ENCODE peak calls at places on chromosomes 1 and 21, in four cellular contexts. H is GM12891, K is transverse colon, M is K562. N is an unnamed sample.
A peak's percentile ranks its signal among the peaks of the same experiment; 100 is the strongest.

GRCh38 chr1:92356956-92357355 is 58.1 kb downstream of the RPAP2 start:
- DNase-seq in H (no peak), K (no peak), M (no peak), N (no peak)

GRCh38 chr1:60367522-60367921 is 294.0 kb upstream of the C1orf87 start:
- DNase-seq in H (no peak), K (no peak), M (no peak), N (no peak)

GRCh38 chr21:39216290-39216689 is 33.0 kb upstream of the PSMG1 start:
- DNase-seq in H (no peak), K (no peak), M (no peak), N (no peak)

GRCh38 chr1:56435434-56436337 is 143.7 kb downstream of the PLPP3 start:
- DNase-seq in H (no peak), K (no peak), M (no peak), N (no peak)

GRCh38 chr1:189429610-189430009 is 1048.1 kb downstream of the BRINP3 start:
- DNase-seq in H (peak; percentile 1), K (no peak), M (peak; percentile 7), N (no peak)

GRCh38 chr1:164648211-164649080 is 89.5 kb downstream of the PBX1 start:
- DNase-seq in H (no peak), K (no peak), M (no peak), N (no peak)

GRCh38 chr21:31733521-31734149 is 1.7 kb upstream of the SCAF4 start:
- DNase-seq in H (no peak), K (no peak), M (no peak), N (no peak)

GRCh38 chr1:21335750-21336168 is 45.5 kb upstream of the ECE1 start:
- DNase-seq in H (no peak), K (peak; percentile 17), M (no peak), N (no peak)

GRCh38 chr1:23423415-23424170 is 955 bp downstream of the TCEA3 start:
- DNase-seq in H (no peak), K (peak; percentile 88), M (no peak), N (no peak)

GRCh38 chr1:221394011-221394544 is 347.8 kb downstream of the DUSP10 start:
- DNase-seq in H (no peak), K (no peak), M (no peak), N (no peak)

GRCh38 chr1:78722947-78723346 is 73.3 kb downstream of the IFI44 start:
- DNase-seq in H (no peak), K (no peak), M (no peak), N (no peak)

GRCh38 chr1:92218559-92218958 is 844 bp downstream of the C1orf146 start:
- DNase-seq in H (no peak), K (no peak), M (no peak), N (no peak)

GRCh38 chr1:2414297-2414958 is 2.1 kb upstream of the PEX10 start:
- DNase-seq in H (peak; percentile 88), K (peak; percentile 87), M (peak; percentile 81), N (peak; percentile 75)

GRCh38 chr1:159068877-159069276 is 7.7 kb downstream of the AIM2 start:
- DNase-seq in H (no peak), K (no peak), M (no peak), N (no peak)

GRCh38 chr1:143672983-143673382 is 298.8 kb downstream of the FAM72C start:
- DNase-seq in H (no peak), K (no peak), M (no peak), N (no peak)

GRCh38 chr1:234477373-234478151 is 1.4 kb downstream of the TARBP1 start:
- DNase-seq in H (no peak), K (no peak), M (no peak), N (no peak)

GRCh38 chr1:234478152-234478480 is 863 bp downstream of the TARBP1 start:
- DNase-seq in H (peak; percentile 53), K (peak; percentile 81), M (peak; percentile 70), N (peak; percentile 61)

GRCh38 chr1:234479310-234479559 is 256 bp upstream of the TARBP1 start:
- DNase-seq in H (no peak), K (no peak), M (no peak), N (no peak)

GRCh38 chr1:234479866-234480265 is 887 bp upstream of the TARBP1 start:
- DNase-seq in H (no peak), K (no peak), M (no peak), N (no peak)

GRCh38 chr1:234478481-234479309 is at the start of gene TARBP1:
- DNase-seq in H (peak; percentile 69), K (peak; percentile 73), M (peak; percentile 95), N (peak; percentile 78)
- TF ChIP-seq POLR2A in H (peak; percentile 42), K (peak; percentile 64), M (peak; percentile 88), N (peak; percentile 53)

DNA sequence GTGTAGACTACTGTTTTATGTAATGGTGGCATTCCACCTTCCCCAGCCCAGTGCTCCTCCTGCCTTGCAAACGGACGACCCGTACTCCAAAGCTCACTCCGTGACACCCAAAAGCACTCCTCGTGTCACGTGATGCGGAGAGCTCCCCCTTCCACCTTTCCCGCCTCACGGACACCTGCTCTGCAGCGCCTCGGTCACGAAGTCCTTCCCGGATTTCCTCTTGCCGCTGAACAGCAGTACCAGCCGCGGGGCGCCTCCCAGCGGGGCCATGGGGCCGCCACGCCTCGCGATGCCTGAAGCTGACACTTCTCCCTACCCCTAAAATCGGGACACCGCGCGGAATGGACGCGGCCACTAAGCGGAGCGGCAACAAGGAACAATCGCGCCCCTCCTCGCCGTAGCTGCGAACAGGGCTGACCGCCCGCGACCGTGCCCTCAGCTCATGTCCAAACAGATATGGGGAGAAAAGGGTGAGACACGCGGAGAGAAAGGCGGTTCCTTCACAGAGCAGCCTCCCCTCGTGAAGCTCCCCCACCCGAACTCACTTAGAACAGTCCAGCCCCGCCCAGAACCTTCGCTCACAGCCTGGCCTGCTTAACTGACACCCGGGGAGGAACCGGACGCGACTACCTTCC is at the start of gene PMVK:
- DNase-seq in H (peak; percentile 90), K (peak; percentile 97), M (peak; percentile 97), N (peak; percentile 89)
- TF ChIP-seq POLR2A in H (peak; percentile 87), K (peak; percentile 81), M (peak; percentile 81), N (peak; percentile 83)

DNA sequence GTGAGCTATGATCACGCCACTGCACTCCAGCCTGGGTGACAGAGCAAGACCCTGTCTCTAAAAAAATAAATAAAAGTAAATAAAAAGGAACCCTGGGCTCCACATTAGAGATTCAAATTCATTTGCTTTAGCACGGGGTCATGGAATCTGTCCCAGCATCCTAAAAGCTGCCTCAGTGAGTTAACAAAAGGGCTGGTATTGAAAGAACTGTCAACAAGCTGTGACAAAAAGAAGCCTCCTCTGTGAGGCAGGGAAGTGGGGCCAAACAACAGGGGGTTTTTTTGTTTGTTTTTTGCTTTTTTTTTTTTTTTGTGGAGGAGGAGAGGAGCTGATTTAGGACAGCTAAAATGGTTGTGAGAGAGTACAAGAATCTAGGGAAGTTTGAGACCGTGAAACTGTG is 115.7 kb downstream of the LIPI start:
- DNase-seq in H (no peak), K (no peak), M (no peak), N (no peak)
- TF ChIP-seq POLR2A in H (no peak), K (no peak), M (no peak), N (no peak)

DNA sequence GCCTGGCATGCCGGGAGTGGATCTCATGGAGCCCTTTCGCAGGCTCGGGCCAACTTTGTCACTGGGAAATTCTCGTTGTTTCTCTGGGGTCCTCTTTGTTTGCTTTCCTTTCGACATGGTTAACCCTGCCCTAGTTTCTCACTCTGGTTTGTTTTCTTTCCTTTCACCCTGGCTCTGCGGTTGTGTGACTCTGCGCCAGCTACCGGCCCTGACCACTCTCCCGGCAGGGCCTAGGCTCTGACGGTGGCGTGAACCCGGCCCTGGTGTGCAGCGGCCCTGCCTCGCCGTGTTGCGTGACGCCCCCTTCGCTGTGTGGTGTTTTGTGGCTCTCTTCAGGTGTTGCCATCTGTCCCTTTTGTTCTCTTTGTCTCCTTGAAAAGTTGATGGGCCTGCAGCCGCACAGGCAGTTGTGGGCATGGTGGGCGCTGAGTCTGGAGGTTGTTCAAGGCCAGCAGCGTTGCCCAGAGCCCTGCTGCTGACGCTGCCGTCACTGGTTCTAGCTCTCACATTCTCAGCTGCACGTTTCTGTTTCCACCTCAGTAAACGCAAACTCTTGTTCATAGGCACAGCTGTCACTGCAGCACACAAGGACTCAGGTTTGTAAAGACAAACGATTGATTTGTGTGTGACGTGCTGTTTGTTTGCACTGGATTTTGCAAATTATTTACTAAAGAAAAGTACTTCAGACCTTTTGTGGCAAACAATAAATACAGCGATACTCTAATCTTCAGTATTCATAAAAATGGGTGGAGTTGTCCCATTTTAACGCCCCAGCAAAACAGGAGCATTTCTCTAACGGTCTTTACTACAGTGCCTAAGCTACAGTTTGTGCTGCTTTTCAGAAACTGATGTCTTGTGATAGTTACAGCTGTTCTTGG is 64.5 kb upstream of the DIP2A start:
- DNase-seq in H (no peak), K (no peak), M (no peak), N (no peak)
- TF ChIP-seq POLR2A in H (no peak), K (no peak), M (no peak), N (no peak)

DNA sequence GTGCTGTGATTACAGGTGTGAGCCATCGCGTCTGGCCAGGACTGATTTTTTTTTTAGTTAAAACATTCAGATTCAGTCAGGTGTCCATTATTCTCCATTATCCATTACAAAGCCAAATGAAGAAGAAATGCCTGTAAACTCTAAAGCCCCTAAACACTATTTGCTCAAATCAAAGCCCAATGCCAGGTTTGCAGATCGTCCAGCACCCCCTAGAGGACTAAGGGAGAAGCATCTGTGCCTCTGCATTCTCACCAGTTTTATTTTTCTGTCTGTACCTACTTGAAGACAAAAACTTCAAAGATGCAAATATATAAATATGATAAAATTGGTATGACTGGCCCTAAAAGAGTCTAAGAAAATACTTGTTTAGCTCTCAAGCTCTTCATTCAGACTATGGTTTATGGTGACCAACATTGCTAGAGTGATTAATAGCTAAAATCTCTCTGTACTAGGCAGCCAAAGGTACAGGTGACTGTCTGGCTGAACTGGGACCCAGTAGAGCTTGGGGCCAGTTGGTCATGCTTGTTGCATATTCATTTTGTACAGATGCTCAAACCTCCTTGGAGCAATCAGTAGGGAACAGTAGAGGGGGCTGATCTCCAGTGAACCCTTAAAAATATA is 138.4 kb downstream of the SYT2 start:
- DNase-seq in H (no peak), K (no peak), M (peak; percentile 67), N (no peak)
- TF ChIP-seq POLR2A in H (no peak), K (no peak), M (no peak), N (no peak)

DNA sequence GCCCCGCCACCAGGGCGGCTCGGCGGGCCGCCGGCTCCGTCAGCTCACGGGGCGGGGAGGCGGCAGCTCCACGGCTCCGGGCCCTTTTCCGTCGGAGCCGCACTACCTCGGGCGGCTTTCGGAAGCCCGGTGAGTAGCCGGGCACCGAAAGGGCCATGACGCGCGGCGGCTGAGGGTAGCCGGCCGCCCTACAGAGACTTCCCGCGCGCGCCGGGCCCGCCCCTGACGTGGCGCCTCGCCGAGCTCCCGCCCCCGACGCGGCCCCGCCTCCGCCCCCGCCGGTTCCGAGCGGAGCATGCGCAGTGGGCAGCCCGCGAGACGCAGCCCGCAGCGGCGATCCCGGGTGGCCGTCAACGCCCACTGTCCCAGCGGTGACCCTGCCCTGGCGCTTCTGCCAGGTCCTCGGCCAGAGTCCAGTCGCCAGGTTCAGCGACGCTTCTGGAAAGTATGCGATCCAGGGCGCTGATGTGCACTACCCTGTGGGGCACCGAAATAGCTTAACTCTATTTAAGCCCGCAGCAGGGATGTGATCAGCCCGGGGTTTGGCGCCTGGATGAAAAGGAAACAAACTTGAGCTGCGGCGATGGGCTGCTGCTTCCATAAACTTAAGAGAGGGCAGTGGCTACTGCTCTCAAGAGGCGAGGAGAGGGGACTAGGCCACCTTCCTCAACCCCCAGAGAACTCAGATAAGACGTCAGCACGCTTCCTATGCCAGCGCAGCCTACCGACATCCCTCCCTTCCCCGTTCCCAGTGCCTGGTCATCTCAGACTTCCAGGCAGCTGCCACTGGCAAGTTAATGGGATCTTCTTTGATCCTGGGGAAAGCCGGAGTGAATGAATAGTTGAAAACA is at the start of gene DONSON:
- DNase-seq in H (peak; percentile 90), K (peak; percentile 91), M (peak; percentile 100), N (peak; percentile 95)
- TF ChIP-seq POLR2A in H (peak; percentile 42), K (no peak), M (peak; percentile 85), N (peak; percentile 87)

N was measured in H54.